ENCODE peak calls at places on chromosomes 7 and 10, in seven cellular contexts. O, Z, U, S, F, E and A are unnamed samples.

GRCh38 chr10:33245343-33245742 is 89.1 kb downstream of the NRP1 start:
- DNase-seq in O (no peak), Z (no peak), U (no peak), S (no peak), F (no peak), E (no peak), A (no peak)

GRCh38 chr7:108415821-108416536 is 40.3 kb downstream of the NRCAM start:
- DNase-seq in O (peak), Z (peak), U (no peak), S (peak), F (no peak), E (no peak), A (peak)

GRCh38 chr7:148584154-148584827 is 6.3 kb upstream of the C7orf33 start:
- DNase-seq in O (no peak), Z (peak), U (no peak), S (no peak), F (no peak), E (no peak), A (no peak)

GRCh38 chr10:90887555-90887954 is 15.8 kb downstream of the RPP30 start:
- DNase-seq in O (no peak), Z (no peak), U (no peak), S (no peak), F (no peak), E (no peak), A (no peak)

GRCh38 chr7:50652400-50653115 is 87.4 kb upstream of the DDC start:
- DNase-seq in O (no peak), Z (no peak), U (no peak), S (no peak), F (no peak), E (no peak), A (no peak)

GRCh38 chr7:132275384-132275783 is 300.9 kb downstream of the PLXNA4 start:
- DNase-seq in O (no peak), Z (no peak), U (no peak), S (no peak), F (no peak), E (no peak), A (no peak)

GRCh38 chr10:77187376-77187999 is 450.1 kb downstream of the KCNMA1 start:
- DNase-seq in O (no peak), Z (no peak), U (no peak), S (no peak), F (no peak), E (no peak), A (no peak)

GRCh38 chr7:87624628-87625027 is 3.6 kb upstream of the RUNDC3B start:
- DNase-seq in O (no peak), Z (no peak), U (no peak), S (no peak), F (no peak), E (no peak), A (no peak)

GRCh38 chr7:146126767-146127509 is 10.3 kb downstream of the CNTNAP2 start:
- DNase-seq in O (no peak), Z (no peak), U (no peak), S (no peak), F (no peak), E (no peak), A (no peak)

GRCh38 chr7:5620459-5620881 is 161.0 kb downstream of the RNF216 start:
- DNase-seq in O (no peak), Z (no peak), U (no peak), S (no peak), F (no peak), E (no peak), A (no peak)

GRCh38 chr7:46468753-46469356 is 547.8 kb upstream of the IGFBP3 start:
- DNase-seq in O (no peak), Z (no peak), U (peak), S (no peak), F (no peak), E (peak), A (no peak)

GRCh38 chr10:8401531-8401930 is 347.0 kb downstream of the GATA3 start:
- DNase-seq in O (no peak), Z (no peak), U (no peak), S (no peak), F (no peak), E (no peak), A (no peak)

GRCh38 chr10:80081801-80082750 is 3.6 kb downstream of the TMEM254 start:
- DNase-seq in O (no peak), Z (no peak), U (no peak), S (peak), F (no peak), E (peak), A (no peak)

GRCh38 chr10:58590152-58590551 is 77.5 kb downstream of the BICC1 start:
- DNase-seq in O (peak), Z (no peak), U (no peak), S (no peak), F (no peak), E (peak), A (no peak)
- H3K4me2 ChIP-seq in O (peak), Z (no peak), U (no peak), S (no peak), F (no peak), E (peak), A (no peak)

DNA sequence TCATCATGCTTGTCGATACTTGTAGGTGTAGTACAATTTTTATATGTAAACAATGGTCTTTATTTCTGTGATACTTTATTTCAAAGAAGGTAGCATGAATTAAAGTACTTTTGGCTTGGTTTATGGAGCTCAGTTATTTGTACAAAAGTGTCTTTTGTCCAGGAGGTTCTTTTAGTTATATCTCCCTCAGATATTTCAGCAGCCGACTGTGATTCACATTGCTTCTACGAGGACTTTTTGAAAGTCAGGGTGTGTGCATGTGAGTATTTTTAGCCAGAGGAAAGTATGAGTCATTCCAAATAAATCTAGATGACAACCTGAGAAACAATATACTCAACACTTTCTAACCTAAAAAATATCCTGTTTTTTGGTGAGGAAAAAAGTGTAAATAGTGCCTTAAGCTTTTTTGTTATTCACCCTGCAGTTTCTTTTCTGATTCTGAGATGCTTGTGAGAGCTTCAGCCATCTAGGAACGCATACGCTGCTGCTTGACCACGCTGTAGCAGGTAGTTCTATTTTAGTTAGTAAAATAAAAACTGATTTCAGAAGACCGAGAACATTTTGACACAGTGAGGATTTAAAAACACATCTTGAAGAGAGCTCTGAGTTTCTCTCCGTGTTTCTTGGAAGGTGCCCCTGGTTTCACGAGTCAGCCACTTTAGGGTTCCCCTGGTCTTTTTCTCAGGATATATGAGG is 532 bp upstream of the SUN1 start:
- DNase-seq in O (peak), Z (peak), U (peak), S (peak), F (no peak), E (peak), A (peak)
- H3K4me2 ChIP-seq in O (peak), Z (peak), U (peak), S (peak), F (no peak), E (peak), A (peak)

GRCh38 chr7:26497801-26498596 is 206.3 kb downstream of the SNX10 start:
- DNase-seq in O (no peak), Z (no peak), U (no peak), S (no peak), F (no peak), E (no peak), A (no peak)

GRCh38 chr7:26504417-26504816 is 212.8 kb downstream of the SNX10 start:
- DNase-seq in O (no peak), Z (no peak), U (no peak), S (no peak), F (no peak), E (no peak), A (no peak)

GRCh38 chr7:26500749-26501352 is 209.2 kb downstream of the SNX10 start:
- DNase-seq in O (peak), Z (peak), U (peak), S (peak), F (no peak), E (peak), A (peak)

GRCh38 chr7:26495569-26495968 is 203.9 kb downstream of the SNX10 start:
- DNase-seq in O (no peak), Z (no peak), U (no peak), S (no peak), F (no peak), E (no peak), A (no peak)

GRCh38 chr7:26499316-26499897 is 207.7 kb downstream of the SNX10 start:
- DNase-seq in O (no peak), Z (no peak), U (no peak), S (no peak), F (no peak), E (no peak), A (no peak)
- H3K4me2 ChIP-seq in O (no peak), Z (no peak), U (no peak), S (no peak), F (no peak), E (no peak), A (no peak)

DNA sequence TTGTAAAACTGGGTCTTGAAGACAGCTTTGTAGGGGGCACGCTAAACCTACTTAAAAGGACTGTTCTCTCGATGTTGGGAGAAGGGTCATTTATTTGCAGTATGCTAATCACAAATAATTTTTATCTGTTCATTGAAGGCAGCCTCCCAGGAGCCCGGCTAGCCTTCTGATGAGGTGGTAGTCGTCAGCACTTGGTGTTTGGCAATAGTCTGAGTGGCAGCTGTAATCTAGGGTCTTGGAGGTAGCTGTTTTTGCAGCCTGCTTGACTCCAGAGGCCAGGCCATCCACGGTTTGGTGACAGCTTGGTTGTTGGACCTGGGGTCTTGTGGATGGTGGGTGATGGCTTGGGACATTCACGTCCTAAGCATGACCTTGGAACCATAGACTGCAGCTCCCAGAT is 2.2 kb downstream of the GTF2IRD1 start:
- DNase-seq in O (no peak), Z (no peak), U (no peak), S (no peak), F (no peak), E (no peak), A (no peak)
- H3K4me2 ChIP-seq in O (no peak), Z (no peak), U (no peak), S (peak), F (no peak), E (peak), A (no peak)